ENCODE peak calls at places on chromosomes 12 and 14, in eight cellular contexts. One of them, this sample, is unnamed.
A peak's percentile ranks its signal among the peaks of the same experiment; 100 is the strongest.

GRCh38 chr12:107317751-107318553 is 224.6 kb upstream of the CRY1 start:
- DNase-seq in uterus: no peak
- DNase-seq in spleen: peak; percentile 93
- DNase-seq in H1: peak; percentile 73
- DNase-seq in body of pancreas: peak; percentile 78
- DNase-seq in Peyer's patch: peak; percentile 94
- DNase-seq in IMR-90: peak; percentile 88
- DNase-seq in breast epithelium: peak; percentile 91
- DNase-seq in this sample: peak; percentile 66

GRCh38 chr12:19669793-19670192 is 230.5 kb downstream of the AEBP2 start:
- DNase-seq in H1: no peak
- DNase-seq in IMR-90: no peak
- DNase-seq in uterus: no peak
- DNase-seq in spleen: no peak
- DNase-seq in breast epithelium: no peak
- DNase-seq in Peyer's patch: no peak
- DNase-seq in body of pancreas: no peak
- DNase-seq in this sample: no peak

GRCh38 chr14:99947695-99948094 is 117.5 kb upstream of the EVL start:
- DNase-seq in H1: no peak
- DNase-seq in uterus: no peak
- DNase-seq in Peyer's patch: no peak
- DNase-seq in spleen: no peak
- DNase-seq in breast epithelium: no peak
- DNase-seq in IMR-90: no peak
- DNase-seq in body of pancreas: no peak
- DNase-seq in this sample: no peak

GRCh38 chr12:90098132-90098779 is 389.6 kb upstream of the ATP2B1 start:
- DNase-seq in body of pancreas: no peak
- DNase-seq in breast epithelium: no peak
- DNase-seq in IMR-90: no peak
- DNase-seq in uterus: no peak
- DNase-seq in Peyer's patch: no peak
- DNase-seq in spleen: no peak
- DNase-seq in H1: no peak
- DNase-seq in this sample: no peak

GRCh38 chr14:86203843-86204242 is 673.9 kb downstream of the FLRT2 start:
- DNase-seq in body of pancreas: no peak
- DNase-seq in IMR-90: no peak
- DNase-seq in uterus: no peak
- DNase-seq in H1: no peak
- DNase-seq in Peyer's patch: no peak
- DNase-seq in breast epithelium: no peak
- DNase-seq in spleen: no peak
- DNase-seq in this sample: no peak

GRCh38 chr12:91127296-91127695 is 16.0 kb upstream of the LUM start:
- DNase-seq in IMR-90: peak; percentile 20
- DNase-seq in Peyer's patch: no peak
- DNase-seq in uterus: no peak
- DNase-seq in spleen: no peak
- DNase-seq in H1: no peak
- DNase-seq in breast epithelium: no peak
- DNase-seq in body of pancreas: no peak
- DNase-seq in this sample: no peak

GRCh38 chr12:39443704-39444234 is 849 bp upstream of the KIF21A start:
- DNase-seq in IMR-90: no peak
- DNase-seq in Peyer's patch: no peak
- DNase-seq in H1: no peak
- DNase-seq in spleen: no peak
- DNase-seq in breast epithelium: no peak
- DNase-seq in body of pancreas: no peak
- DNase-seq in uterus: no peak
- DNase-seq in this sample: no peak

GRCh38 chr12:12443482-12443881 is 86.6 kb downstream of the BORCS5 start:
- DNase-seq in spleen: no peak
- DNase-seq in uterus: peak; percentile 65
- DNase-seq in IMR-90: no peak
- DNase-seq in Peyer's patch: no peak
- DNase-seq in H1: no peak
- DNase-seq in breast epithelium: peak; percentile 66
- DNase-seq in body of pancreas: no peak
- DNase-seq in this sample: peak; percentile 49

GRCh38 chr14:105039458-105040205 is 18.7 kb upstream of the CDCA4 start:
- DNase-seq in breast epithelium: no peak
- DNase-seq in Peyer's patch: no peak
- DNase-seq in IMR-90: no peak
- DNase-seq in uterus: no peak
- DNase-seq in spleen: peak; percentile 31
- DNase-seq in H1: no peak
- DNase-seq in body of pancreas: no peak
- DNase-seq in this sample: no peak

GRCh38 chr14:99718031-99718810 is 34.1 kb downstream of the CYP46A1 start:
- DNase-seq in breast epithelium: peak; percentile 3
- DNase-seq in H1: no peak
- DNase-seq in body of pancreas: no peak
- DNase-seq in Peyer's patch: peak; percentile 27
- DNase-seq in IMR-90: no peak
- DNase-seq in uterus: no peak
- DNase-seq in spleen: no peak
- DNase-seq in this sample: no peak

GRCh38 chr14:90579816-90580215 is 183.0 kb downstream of the CALM1 start:
- DNase-seq in H1: no peak
- DNase-seq in IMR-90: no peak
- DNase-seq in spleen: no peak
- DNase-seq in breast epithelium: no peak
- DNase-seq in Peyer's patch: no peak
- DNase-seq in uterus: no peak
- DNase-seq in body of pancreas: no peak
- DNase-seq in this sample: no peak

GRCh38 chr14:56133547-56133946 is 15.3 kb downstream of the PELI2 start:
- DNase-seq in body of pancreas: peak; percentile 56
- DNase-seq in Peyer's patch: no peak
- DNase-seq in spleen: no peak
- DNase-seq in breast epithelium: no peak
- DNase-seq in IMR-90: no peak
- DNase-seq in uterus: no peak
- DNase-seq in H1: no peak
- DNase-seq in this sample: no peak

GRCh38 chr14:53472306-53472705 is 319.2 kb upstream of the DDHD1 start:
- DNase-seq in body of pancreas: no peak
- DNase-seq in H1: no peak
- DNase-seq in uterus: no peak
- DNase-seq in Peyer's patch: no peak
- DNase-seq in spleen: no peak
- DNase-seq in IMR-90: peak; percentile 34
- DNase-seq in breast epithelium: no peak
- DNase-seq in this sample: no peak

GRCh38 chr14:75259510-75259855 is 19.1 kb upstream of the FOS start:
- DNase-seq in spleen: no peak
- DNase-seq in Peyer's patch: no peak
- DNase-seq in uterus: no peak
- DNase-seq in body of pancreas: no peak
- DNase-seq in H1: no peak
- DNase-seq in IMR-90: peak; percentile 77
- DNase-seq in breast epithelium: no peak
- DNase-seq in this sample: no peak

GRCh38 chr14:75258079-75258802 is 20.4 kb upstream of the FOS start:
- DNase-seq in IMR-90: peak; percentile 59
- DNase-seq in H1: no peak
- DNase-seq in uterus: peak; percentile 78
- DNase-seq in body of pancreas: peak; percentile 63
- DNase-seq in spleen: no peak
- DNase-seq in breast epithelium: no peak
- DNase-seq in Peyer's patch: peak; percentile 72
- DNase-seq in this sample: peak; percentile 73

GRCh38 chr14:75259946-75260545 is 18.6 kb upstream of the FOS start:
- DNase-seq in body of pancreas: no peak
- DNase-seq in Peyer's patch: no peak
- DNase-seq in IMR-90: no peak
- DNase-seq in H1: no peak
- DNase-seq in spleen: no peak
- DNase-seq in uterus: no peak
- DNase-seq in breast epithelium: no peak
- DNase-seq in this sample: no peak

GRCh38 chr14:75257241-75257640 is 21.4 kb upstream of the FOS start:
- DNase-seq in uterus: no peak
- DNase-seq in IMR-90: peak; percentile 37
- DNase-seq in breast epithelium: no peak
- DNase-seq in spleen: no peak
- DNase-seq in Peyer's patch: no peak
- DNase-seq in body of pancreas: no peak
- DNase-seq in H1: no peak
- DNase-seq in this sample: no peak

DNA sequence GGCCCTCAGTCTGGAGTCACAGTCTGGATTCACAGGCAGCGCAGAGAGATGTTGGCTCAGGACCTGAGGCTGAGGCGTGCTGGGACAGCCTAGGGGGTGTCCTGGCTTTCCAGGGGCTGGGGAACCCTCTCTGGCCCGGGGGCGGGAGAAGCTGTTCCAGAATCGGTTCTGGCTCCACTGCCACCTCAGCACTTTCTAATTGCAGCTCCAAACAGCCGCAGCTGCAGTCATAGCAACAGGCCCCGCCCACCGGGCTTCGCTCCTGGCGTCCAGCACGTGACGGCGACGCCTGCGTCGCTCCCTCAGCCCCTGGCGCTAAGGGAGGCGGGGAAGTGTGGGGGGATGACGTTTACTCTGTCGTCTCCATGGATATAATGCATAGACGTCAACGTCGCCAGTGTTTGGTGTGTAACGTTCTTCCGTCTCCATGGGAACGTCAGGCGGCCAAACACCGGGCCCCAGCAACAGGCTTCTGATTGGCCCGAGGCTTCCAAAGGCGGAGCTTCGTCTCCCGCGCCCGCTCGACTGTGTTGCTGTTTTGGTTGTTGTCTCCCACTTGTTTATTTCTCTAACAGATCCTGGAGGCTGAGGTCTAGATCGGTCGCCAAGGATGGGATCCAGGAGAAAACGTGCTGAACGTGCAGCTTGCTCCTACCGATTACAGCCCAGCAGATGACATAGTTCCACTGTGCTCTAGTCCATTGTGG is 19.7 kb upstream of the FOS start:
- DNase-seq in H1: peak; percentile 98
- DNase-seq in Peyer's patch: peak; percentile 100
- DNase-seq in uterus: peak; percentile 99
- DNase-seq in spleen: peak; percentile 100
- DNase-seq in breast epithelium: peak; percentile 98
- DNase-seq in body of pancreas: peak; percentile 100
- DNase-seq in IMR-90: peak; percentile 100
- DNase-seq in this sample: peak; percentile 96
- TF ChIP-seq POLR2A in H1: peak; percentile 99
- TF ChIP-seq POLR2A in Peyer's patch: peak; percentile 88
- TF ChIP-seq POLR2A in uterus: peak; percentile 47
- TF ChIP-seq POLR2A in spleen: no peak
- TF ChIP-seq POLR2A in breast epithelium: peak; percentile 76
- TF ChIP-seq POLR2A in body of pancreas: peak; percentile 93
- TF ChIP-seq POLR2A in IMR-90: peak; percentile 71
- TF ChIP-seq POLR2A in this sample: peak; percentile 76

GRCh38 chr12:67832155-67832554 is 157.1 kb upstream of the IFNG-AS1 start:
- DNase-seq in spleen: no peak
- DNase-seq in uterus: no peak
- DNase-seq in IMR-90: no peak
- DNase-seq in body of pancreas: no peak
- DNase-seq in Peyer's patch: no peak
- DNase-seq in breast epithelium: no peak
- DNase-seq in H1: no peak
- DNase-seq in this sample: no peak

GRCh38 chr12:67827820-67828383 is 161.3 kb upstream of the IFNG-AS1 start:
- DNase-seq in IMR-90: peak; percentile 99
- DNase-seq in spleen: no peak
- DNase-seq in body of pancreas: no peak
- DNase-seq in breast epithelium: no peak
- DNase-seq in H1: no peak
- DNase-seq in uterus: peak; percentile 21
- DNase-seq in Peyer's patch: peak; percentile 64
- DNase-seq in this sample: peak; percentile 33

GRCh38 chr12:67829873-67830272 is 159.4 kb upstream of the IFNG-AS1 start:
- DNase-seq in Peyer's patch: no peak
- DNase-seq in H1: no peak
- DNase-seq in spleen: no peak
- DNase-seq in body of pancreas: no peak
- DNase-seq in breast epithelium: no peak
- DNase-seq in uterus: no peak
- DNase-seq in IMR-90: no peak
- DNase-seq in this sample: no peak

DNA sequence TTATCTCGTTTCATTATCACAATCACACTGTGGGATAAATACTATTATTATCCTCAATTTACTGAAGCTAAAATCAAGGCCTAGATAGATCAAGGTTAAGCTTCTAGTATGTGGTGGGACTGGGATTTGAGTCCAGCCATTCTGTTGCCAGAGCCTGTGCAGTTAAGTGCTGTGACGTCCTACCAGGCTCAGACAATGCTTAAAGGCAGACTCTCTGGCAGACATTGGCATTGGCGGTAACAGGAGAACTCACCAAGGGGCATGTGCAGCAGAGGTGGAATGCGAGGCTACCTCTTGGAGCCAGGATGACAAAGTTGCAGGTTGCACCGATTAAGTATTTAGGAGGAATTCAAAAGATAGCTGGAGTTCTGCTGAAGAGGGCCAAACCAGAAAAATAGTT is 155.6 kb upstream of the IFNG-AS1 start:
- DNase-seq in Peyer's patch: no peak
- DNase-seq in H1: no peak
- DNase-seq in spleen: no peak
- DNase-seq in uterus: no peak
- DNase-seq in breast epithelium: no peak
- DNase-seq in IMR-90: no peak
- DNase-seq in body of pancreas: no peak
- DNase-seq in this sample: no peak
- TF ChIP-seq POLR2A in Peyer's patch: no peak
- TF ChIP-seq POLR2A in H1: no peak
- TF ChIP-seq POLR2A in spleen: no peak
- TF ChIP-seq POLR2A in uterus: no peak
- TF ChIP-seq POLR2A in breast epithelium: no peak
- TF ChIP-seq POLR2A in IMR-90: no peak
- TF ChIP-seq POLR2A in body of pancreas: no peak
- TF ChIP-seq POLR2A in this sample: no peak

DNA sequence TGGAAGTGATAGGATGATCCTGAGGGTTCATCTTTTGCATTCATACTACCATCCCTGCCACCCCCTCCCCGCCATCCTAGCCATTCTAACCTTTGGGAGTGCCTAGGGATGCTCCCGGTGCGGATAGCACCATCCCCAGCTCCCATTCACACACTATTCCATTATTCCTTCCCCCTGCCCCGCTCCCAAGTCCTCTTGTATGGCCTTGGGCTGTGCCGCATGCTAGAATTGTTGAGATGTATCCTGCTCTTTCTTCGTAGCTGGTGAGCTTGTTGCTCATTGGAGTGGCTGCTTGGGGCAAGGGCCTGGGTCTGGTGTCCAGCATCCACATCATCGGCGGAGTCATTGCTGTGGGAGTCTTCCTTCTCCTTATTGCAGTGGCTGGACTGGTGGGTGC is 644 bp downstream of the TSPAN31 start:
- DNase-seq in H1: no peak
- DNase-seq in Peyer's patch: no peak
- DNase-seq in body of pancreas: no peak
- DNase-seq in spleen: peak; percentile 74
- DNase-seq in breast epithelium: no peak
- DNase-seq in uterus: no peak
- DNase-seq in IMR-90: peak; percentile 7
- DNase-seq in this sample: no peak
- TF ChIP-seq POLR2A in H1: peak; percentile 69
- TF ChIP-seq POLR2A in Peyer's patch: no peak
- TF ChIP-seq POLR2A in body of pancreas: no peak
- TF ChIP-seq POLR2A in spleen: no peak
- TF ChIP-seq POLR2A in breast epithelium: no peak
- TF ChIP-seq POLR2A in uterus: no peak
- TF ChIP-seq POLR2A in IMR-90: no peak
- TF ChIP-seq POLR2A in this sample: no peak

GRCh38 chr12:118032188-118032587 is 15.7 kb downstream of the RFC5 start:
- DNase-seq in spleen: no peak
- DNase-seq in IMR-90: no peak
- DNase-seq in uterus: no peak
- DNase-seq in breast epithelium: no peak
- DNase-seq in H1: no peak
- DNase-seq in body of pancreas: no peak
- DNase-seq in Peyer's patch: no peak
- DNase-seq in this sample: no peak
- TF ChIP-seq POLR2A in spleen: no peak
- TF ChIP-seq POLR2A in IMR-90: no peak
- TF ChIP-seq POLR2A in uterus: no peak
- TF ChIP-seq POLR2A in breast epithelium: no peak
- TF ChIP-seq POLR2A in H1: no peak
- TF ChIP-seq POLR2A in body of pancreas: no peak
- TF ChIP-seq POLR2A in Peyer's patch: no peak
- TF ChIP-seq POLR2A in this sample: no peak